ENCODE peak calls at places on chromosome 5, in five cellular contexts. I is lower lobe of right lung, O is astrocyte, E is heart right ventricle, Z is trophoblast cell. M is an unnamed sample.

GRCh38 chr5:56075361-56075760 is 80.6 kb upstream of the IL6ST start:
- DNase-seq in I (no peak), E (peak; percentile 26), Z (no peak), O (peak; percentile 41), M (no peak)

GRCh38 chr5:142839711-142840441 is 69.7 kb downstream of the ARHGAP26 start:
- DNase-seq in E (peak; percentile 43), Z (no peak), O (no peak), I (no peak), M (no peak)

GRCh38 chr5:165574140-165574539 is 2068.7 kb downstream of the MAT2B start:
- DNase-seq in E (no peak), O (no peak), I (no peak), Z (no peak), M (no peak)

GRCh38 chr5:140563554-140563953 is 844 bp downstream of the APBB3 start:
- DNase-seq in E (no peak), I (no peak), O (no peak), Z (no peak), M (no peak)

GRCh38 chr5:115389799-115390382 is 93.4 kb upstream of the CCDC112 start:
- DNase-seq in O (no peak), Z (peak; percentile 35), I (peak; percentile 59), E (no peak), M (peak; percentile 62)

GRCh38 chr5:35939639-35940038 is 1.2 kb upstream of the CAPSL start:
- DNase-seq in I (no peak), Z (no peak), O (no peak), E (no peak), M (no peak)

GRCh38 chr5:111748304-111748763 is 8.7 kb downstream of the NREP start:
- DNase-seq in I (no peak), E (no peak), O (peak; percentile 97), Z (peak; percentile 14), M (no peak)

GRCh38 chr5:56481147-56481997 is 248.2 kb upstream of the ANKRD55 start:
- DNase-seq in O (no peak), E (peak; percentile 72), I (peak; percentile 63), Z (peak; percentile 18), M (peak; percentile 51)

GRCh38 chr5:148968311-148968710 is 94.6 kb downstream of the SH3TC2 start:
- DNase-seq in O (no peak), E (no peak), Z (peak; percentile 28), I (no peak), M (no peak)

GRCh38 chr5:122385786-122386185 is 73.7 kb downstream of the SNCAIP start:
- DNase-seq in E (no peak), Z (no peak), O (no peak), I (no peak), M (no peak)

GRCh38 chr5:149489605-149490037 is 61.6 kb downstream of the CSNK1A1 start:
- DNase-seq in I (no peak), E (no peak), O (peak; percentile 42), Z (peak; percentile 42), M (no peak)

DNA sequence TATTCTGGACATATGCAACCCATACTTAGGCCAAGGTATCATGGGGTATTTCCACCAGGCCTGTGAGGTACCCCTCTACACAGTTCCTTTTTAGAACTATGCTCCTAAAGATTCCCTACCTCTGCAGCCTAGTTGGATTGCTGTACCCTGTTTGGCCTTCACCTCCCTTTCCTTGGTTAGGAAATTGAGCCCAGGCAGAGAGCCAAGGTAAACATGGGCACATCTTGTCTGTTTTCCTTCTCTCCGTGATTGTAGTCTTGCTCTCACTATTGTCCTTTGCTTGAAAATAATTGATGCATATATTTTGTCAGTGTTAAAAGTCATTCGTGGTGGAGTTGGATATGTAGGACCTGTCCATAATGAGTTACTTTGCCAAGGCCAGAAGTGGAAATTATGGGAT is 26.7 kb downstream of the BDP1 start:
- DNase-seq in I (no peak), O (peak; percentile 41), E (no peak), Z (no peak), M (peak; percentile 26)
- H3K36me3 ChIP-seq in I (peaks cover 74% of the 10 kb centered on the region), O (peaks cover 25% of the 10 kb centered on the region), E (no peaks in the 10 kb centered on the region), Z (peaks cover 10% of the 10 kb centered on the region), M (peaks cover 49% of the 10 kb centered on the region)

GRCh38 chr5:171120986-171121622 is 187.9 kb upstream of the TLX3 start:
- DNase-seq in I (no peak), E (no peak), O (no peak), Z (no peak), M (no peak)
- H3K4me3 ChIP-seq in I (no peak overlapping the region), E (no peak overlapping the region), O (no peak overlapping the region), Z (no peak overlapping the region), M (no peak overlapping the region)

GRCh38 chr5:127650022-127650421 is 1.1 kb downstream of the CTXN3 start:
- DNase-seq in I (no peak), E (no peak), Z (no peak), O (peak; percentile 0), M (no peak)

GRCh38 chr5:127645300-127645726 is 3.6 kb upstream of the CTXN3 start:
- DNase-seq in Z (no peak), E (no peak), I (no peak), O (no peak), M (no peak)

GRCh38 chr5:127650649-127651048 is 1.8 kb downstream of the CTXN3 start:
- DNase-seq in O (peak; percentile 80), Z (no peak), I (no peak), E (no peak), M (no peak)

GRCh38 chr5:127647361-127647958 is 1.4 kb upstream of the CTXN3 start:
- DNase-seq in O (no peak), E (no peak), Z (no peak), I (no peak), M (no peak)

DNA sequence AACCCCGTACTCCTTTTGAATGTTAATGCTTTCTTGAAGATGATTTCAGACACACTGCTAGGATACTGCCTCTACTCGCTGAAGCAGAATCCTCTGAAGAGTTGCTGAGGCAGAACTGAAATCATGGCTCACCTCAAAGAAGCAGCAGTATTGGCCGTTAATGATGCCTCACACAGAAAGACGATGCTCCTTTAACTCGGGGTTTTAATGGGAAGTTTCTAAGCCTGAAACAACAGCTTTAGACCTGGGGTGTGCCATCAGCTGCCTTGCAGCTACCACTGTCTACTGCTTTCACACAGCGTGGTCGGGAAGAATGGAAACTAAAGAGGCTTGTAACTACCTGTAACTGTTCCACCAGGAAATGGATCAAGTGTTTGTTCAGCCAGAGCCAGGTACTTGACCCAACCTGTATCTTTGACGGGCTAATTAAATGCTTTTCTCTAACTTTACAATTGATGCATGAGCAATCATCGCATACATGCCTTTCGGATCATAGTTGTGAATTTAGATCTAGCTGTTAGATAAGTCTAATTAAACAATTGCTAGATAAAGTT is at the start of gene CTXN3:
- DNase-seq in O (no peak), E (no peak), Z (no peak), I (no peak), M (no peak)
- H3K27ac ChIP-seq in O (no peak within 1 kb of the TSS), E (no peak within 1 kb of the TSS), Z (no peak within 1 kb of the TSS), I (no peak within 1 kb of the TSS), M (no peak within 1 kb of the TSS)

GRCh38 chr5:42806701-42807262 is 4.9 kb downstream of the SELENOP start:
- DNase-seq in E (no peak), I (no peak), O (no peak), Z (no peak), M (no peak)
- H3K36me3 ChIP-seq in E (no peaks in the 10 kb centered on the region), I (peaks cover 62% of the 10 kb centered on the region), O (no peaks in the 10 kb centered on the region), Z (no peaks in the 10 kb centered on the region), M (peaks cover 66% of the 10 kb centered on the region)

DNA sequence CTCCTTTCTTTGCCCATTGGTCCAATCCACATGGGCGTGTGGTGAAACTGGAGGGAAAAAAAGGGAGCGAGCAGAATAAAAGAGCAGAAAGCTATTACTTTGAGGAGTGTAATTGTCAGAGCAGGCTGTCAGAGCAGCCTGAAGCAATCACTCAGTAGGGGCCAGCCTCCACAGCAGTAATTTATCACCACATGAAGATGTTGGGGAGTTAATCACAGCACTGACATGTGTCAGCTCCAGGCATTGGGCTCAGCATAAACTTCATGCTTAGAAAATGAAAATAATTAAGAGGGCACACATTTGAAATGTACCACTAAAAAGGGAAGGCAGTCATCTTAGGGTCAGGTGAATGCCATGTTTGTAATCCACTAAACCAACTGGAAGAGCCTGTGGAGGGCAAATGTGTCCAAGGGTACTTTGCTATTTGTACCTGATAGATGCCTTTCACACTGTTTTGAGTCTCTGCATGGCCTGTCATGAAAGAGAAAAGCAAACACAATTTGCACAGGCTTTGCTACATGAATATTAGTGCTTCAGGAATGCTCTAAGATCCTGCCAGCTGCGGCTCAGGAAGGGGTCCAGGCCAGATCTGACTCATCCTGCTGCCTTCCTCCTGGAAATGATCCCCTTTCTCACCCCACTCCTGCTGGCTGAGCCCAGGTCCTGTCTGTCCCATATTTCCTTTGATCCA is 2.9 kb upstream of the PTGER4 start:
- DNase-seq in Z (no peak), E (peak; percentile 24), I (no peak), O (peak; percentile 85), M (peak; percentile 28)
- H3K4me3 ChIP-seq in Z (no peak overlapping the region), E (no peak overlapping the region), I (peak overlapping the region; percentile 9), O (peak overlapping the region; percentile 8), M (no peak overlapping the region)

GRCh38 chr5:159010611-159011497 is 88.9 kb downstream of the EBF1 start:
- DNase-seq in I (no peak), Z (no peak), O (no peak), E (peak; percentile 29), M (no peak)
- H3K27ac ChIP-seq in I (peak overlapping the region; percentile 58), Z (no peak overlapping the region), O (peak overlapping the region; percentile 55), E (peak overlapping the region; percentile 78), M (peak overlapping the region; percentile 32)

GRCh38 chr5:37837101-37838032 is 2.5 kb downstream of the GDNF start:
- DNase-seq in Z (peak; percentile 77), I (peak; percentile 73), E (peak; percentile 79), O (peak; percentile 54), M (peak; percentile 93)

GRCh38 chr5:37835400-37835973 is 4.4 kb downstream of the GDNF start:
- DNase-seq in Z (no peak), E (no peak), O (no peak), I (no peak), M (peak; percentile 32)

GRCh38 chr5:37838152-37838932 is 1.5 kb downstream of the GDNF start:
- DNase-seq in Z (no peak), O (no peak), E (no peak), I (no peak), M (peak; percentile 66)

GRCh38 chr5:37834542-37835399 is 5.1 kb downstream of the GDNF start:
- DNase-seq in E (no peak), O (no peak), I (no peak), Z (no peak), M (no peak)

DNA sequence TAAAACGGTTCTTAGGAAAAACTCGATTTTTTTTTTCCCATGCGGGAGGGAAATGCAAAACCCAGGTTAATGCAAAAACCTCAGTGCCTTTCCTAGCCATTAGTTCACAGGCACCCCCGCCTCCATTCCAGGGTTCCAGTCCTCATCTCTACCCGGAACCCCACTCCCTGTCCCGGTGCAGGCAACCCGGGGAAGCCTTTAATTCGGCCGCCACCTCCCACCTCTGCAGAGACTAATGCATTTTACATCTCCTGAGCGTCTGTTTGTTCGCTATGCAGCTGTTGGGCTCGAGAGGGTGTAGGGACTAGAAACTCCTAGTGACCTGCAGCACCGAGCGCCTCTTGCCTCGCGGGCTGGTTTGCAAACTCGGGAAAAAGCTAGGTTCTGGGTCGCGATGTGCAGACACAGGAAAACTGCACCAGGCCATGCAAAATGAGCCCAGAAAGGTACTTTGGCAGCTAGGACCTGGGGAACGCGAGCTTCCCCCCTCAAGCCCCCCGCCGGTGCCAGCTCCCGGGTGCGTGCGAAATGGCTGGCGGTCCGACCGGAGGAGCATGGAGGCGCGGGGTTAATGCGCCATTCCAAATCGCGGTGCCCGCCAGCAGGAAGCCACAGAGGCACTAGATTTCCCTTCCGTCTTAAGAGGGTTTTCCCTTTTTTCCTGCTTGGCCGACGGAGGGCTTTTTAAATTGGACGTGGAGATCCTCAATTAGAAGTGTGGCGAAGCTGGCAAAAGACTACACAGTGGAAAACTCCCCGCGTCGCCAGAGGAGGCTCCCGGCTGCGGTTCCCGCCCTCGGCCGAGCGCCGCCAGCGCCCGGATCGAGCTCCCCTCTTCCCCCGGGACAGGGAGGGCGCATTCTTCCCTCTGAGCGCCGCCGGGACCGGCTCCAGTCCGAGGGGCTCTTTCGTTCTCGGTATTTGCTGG is 3.4 kb downstream of the GDNF start:
- DNase-seq in Z (peak; percentile 20), E (peak; percentile 25), I (no peak), O (no peak), M (peak; percentile 78)
- H3K36me3 ChIP-seq in Z (no peaks in the 10 kb centered on the region), E (no peaks in the 10 kb centered on the region), I (no peaks in the 10 kb centered on the region), O (no peaks in the 10 kb centered on the region), M (no peaks in the 10 kb centered on the region)